ENCODE peak calls at places on chromosomes 13 and 19, in six cellular contexts. U is MCF 10A, F is MM.1S, K is A549, L is HFFc6, R is choroid plexus epithelial cell. Q is an unnamed sample.

GRCh38 chr13:73190477-73190876 is 131.7 kb downstream of the KLF5 start:
- DNase-seq in F (no peak), U (no peak), R (no peak), L (no peak), K (no peak), Q (no peak)

GRCh38 chr19:1239796-1240737 is 1.5 kb upstream of the ATP5F1D start:
- DNase-seq in U (peak), K (peak), F (peak), R (peak), L (peak), Q (peak)

GRCh38 chr13:23645851-23646250 is 75.6 kb downstream of the TNFRSF19 start:
- DNase-seq in U (no peak), L (no peak), R (no peak), F (no peak), K (no peak), Q (no peak)

GRCh38 chr19:45439569-45440258 is 16.0 kb upstream of the ERCC1 start:
- DNase-seq in F (peak), K (peak), U (peak), R (peak), L (peak), Q (peak)

GRCh38 chr19:3768015-3768747 is 3.8 kb downstream of the RAX2 start:
- DNase-seq in L (no peak), F (no peak), K (no peak), R (no peak), U (no peak), Q (no peak)

GRCh38 chr19:18650048-18650435 is 13.2 kb downstream of the KLHL26 start:
- DNase-seq in F (no peak), U (no peak), K (no peak), L (no peak), R (peak), Q (no peak)

GRCh38 chr19:4669723-4670480 is at the start of gene MYDGF:
- DNase-seq in U (peak), L (peak), F (peak), R (peak), K (peak), Q (peak)

GRCh38 chr13:97321616-97322321 is 99.6 kb downstream of the MBNL2 start:
- DNase-seq in L (no peak), K (no peak), F (no peak), R (no peak), U (no peak), Q (no peak)

GRCh38 chr13:31409678-31410356 is 210.0 kb downstream of the B3GLCT start:
- DNase-seq in R (peak), K (no peak), L (peak), F (peak), U (peak), Q (no peak)

GRCh38 chr19:43524922-43525835 is 1.8 kb downstream of the ETHE1 start:
- DNase-seq in K (peak), R (peak), F (no peak), L (no peak), U (peak), Q (peak)

GRCh38 chr13:43698743-43699142 is 88.0 kb downstream of the ENOX1 start:
- DNase-seq in K (no peak), L (peak), R (peak), F (no peak), U (peak), Q (no peak)

GRCh38 chr13:94093652-94094310 is 385.7 kb downstream of the DCT start:
- DNase-seq in R (no peak), U (no peak), L (no peak), F (no peak), K (no peak), Q (no peak)

GRCh38 chr19:28023064-28023463 is 1189.9 kb downstream of the UQCRFS1 start:
- DNase-seq in U (no peak), F (no peak), R (peak), L (no peak), K (no peak), Q (no peak)

GRCh38 chr19:7673995-7674667 is 2.8 kb upstream of the MCEMP1 start:
- DNase-seq in L (peak), K (peak), F (peak), R (peak), U (peak), Q (no peak)

GRCh38 chr19:10655457-10656312 is 1.5 kb downstream of the ILF3 start:
- DNase-seq in L (peak), U (peak), R (peak), K (peak), F (no peak), Q (no peak)

GRCh38 chr13:33859691-33860303 is 41.8 kb downstream of the RFC3 start:
- DNase-seq in L (no peak), R (no peak), F (no peak), K (no peak), U (peak), Q (no peak)

DNA sequence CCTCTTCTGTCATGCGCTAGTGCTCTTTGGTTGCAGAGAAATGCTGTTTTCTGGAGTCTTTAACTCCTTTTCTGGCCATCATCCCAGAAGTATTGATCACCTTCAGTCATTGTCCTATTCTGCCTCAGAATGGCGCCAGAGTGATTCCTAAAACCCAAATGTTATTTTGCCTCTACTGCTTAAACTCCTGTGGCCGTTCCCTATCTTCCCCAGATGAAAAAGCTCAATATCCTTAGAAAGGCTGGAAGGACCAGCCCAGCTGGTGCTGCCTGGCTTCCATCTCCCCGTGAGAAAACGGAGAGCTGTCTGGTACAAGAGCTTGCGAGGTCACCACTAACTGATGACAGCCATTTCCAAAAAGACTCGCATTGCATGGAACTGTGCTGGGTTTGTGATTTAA is 179.1 kb downstream of the RBM26 start:
- DNase-seq in F (no peak), R (no peak), U (no peak), L (no peak), K (no peak), Q (no peak)
- TF ChIP-seq CTCF in F (no peak), R (no peak), U (no peak), L (no peak), K (no peak), Q (no peak)

GRCh38 chr13:29566864-29567263 is 28.6 kb downstream of the SLC7A1 start:
- DNase-seq in U (no peak), K (no peak), L (no peak), F (no peak), R (no peak), Q (no peak)

GRCh38 chr13:29566206-29566605 is 29.3 kb downstream of the SLC7A1 start:
- DNase-seq in U (no peak), F (no peak), R (no peak), L (no peak), K (no peak), Q (no peak)

GRCh38 chr13:29562762-29563161 is 32.7 kb downstream of the SLC7A1 start:
- DNase-seq in U (no peak), F (no peak), K (no peak), L (no peak), R (no peak), Q (no peak)

GRCh38 chr13:29563941-29564340 is 31.5 kb downstream of the SLC7A1 start:
- DNase-seq in U (no peak), R (no peak), F (no peak), K (no peak), L (no peak), Q (no peak)

DNA sequence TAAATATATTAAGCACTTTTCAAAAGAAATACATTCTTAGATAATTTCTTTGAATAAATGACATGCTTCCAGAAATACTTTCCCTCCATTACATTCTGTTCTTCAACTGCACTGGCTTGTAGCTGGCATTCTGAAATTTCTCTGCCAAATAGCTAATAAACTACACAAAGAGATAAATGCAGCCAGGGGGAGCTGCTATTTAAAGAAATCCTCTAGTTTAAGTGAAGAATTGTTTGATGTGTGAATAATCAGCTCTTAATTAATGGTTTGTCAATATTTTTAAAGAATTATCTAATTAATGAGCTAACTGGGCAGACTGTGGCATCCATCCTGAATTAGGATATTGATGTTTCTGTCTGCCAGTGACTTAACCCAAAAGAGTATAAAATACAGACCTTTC is 30.7 kb downstream of the SLC7A1 start:
- DNase-seq in L (no peak), U (no peak), R (no peak), F (no peak), K (no peak), Q (no peak)
- TF ChIP-seq CTCF in L (peak), U (peak), R (peak), F (no peak), K (no peak), Q (no peak)

DNA sequence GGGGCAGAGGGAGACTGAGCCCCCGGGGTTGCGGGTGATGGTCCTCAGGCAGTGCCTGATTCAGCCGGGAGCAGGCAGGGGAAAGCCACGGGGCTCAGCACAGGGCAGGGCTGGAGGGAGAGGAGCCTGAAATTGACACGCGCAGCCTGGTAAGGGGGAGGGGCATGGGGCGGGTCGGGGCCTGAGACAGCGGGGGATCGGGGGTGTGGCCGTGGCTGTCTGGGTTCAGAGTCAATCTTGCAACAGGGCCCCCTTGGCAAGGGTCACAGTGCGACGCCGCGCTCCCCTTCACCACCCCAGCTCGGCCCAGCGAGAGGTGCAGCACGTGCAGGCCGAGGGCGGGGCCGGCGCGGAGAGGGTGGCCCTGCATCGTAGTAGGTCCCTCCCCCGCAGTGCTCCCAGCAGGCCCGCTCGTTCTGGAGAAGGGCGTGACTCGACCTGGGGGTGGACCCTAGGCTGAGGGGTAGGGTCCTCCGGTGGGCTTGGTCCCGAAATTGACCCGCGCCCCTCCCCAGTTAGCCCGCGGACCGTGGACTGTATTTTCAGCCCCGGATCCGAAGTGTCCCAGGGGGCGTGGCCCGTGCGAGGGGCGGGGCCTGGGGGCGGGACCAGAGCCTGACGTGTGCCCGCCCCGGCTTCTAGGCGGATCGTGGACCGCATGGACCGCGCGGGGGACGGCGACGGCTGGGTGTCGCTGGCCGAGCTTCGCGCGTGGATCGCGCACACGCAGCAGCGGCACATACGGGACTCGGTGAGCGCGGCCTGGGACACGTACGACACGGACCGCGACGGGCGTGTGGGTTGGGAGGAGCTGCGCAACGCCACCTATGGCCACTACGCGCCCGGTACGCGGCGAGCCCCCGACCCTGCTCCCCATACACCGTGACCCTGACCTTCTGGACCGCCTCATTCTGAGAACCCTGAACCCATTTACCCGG is 6.0 kb downstream of the RCN3 start:
- DNase-seq in F (peak), U (peak), R (peak), L (no peak), K (peak), Q (peak)
- TF ChIP-seq CTCF in F (peak), U (peak), R (peak), L (peak), K (peak), Q (peak)

DNA sequence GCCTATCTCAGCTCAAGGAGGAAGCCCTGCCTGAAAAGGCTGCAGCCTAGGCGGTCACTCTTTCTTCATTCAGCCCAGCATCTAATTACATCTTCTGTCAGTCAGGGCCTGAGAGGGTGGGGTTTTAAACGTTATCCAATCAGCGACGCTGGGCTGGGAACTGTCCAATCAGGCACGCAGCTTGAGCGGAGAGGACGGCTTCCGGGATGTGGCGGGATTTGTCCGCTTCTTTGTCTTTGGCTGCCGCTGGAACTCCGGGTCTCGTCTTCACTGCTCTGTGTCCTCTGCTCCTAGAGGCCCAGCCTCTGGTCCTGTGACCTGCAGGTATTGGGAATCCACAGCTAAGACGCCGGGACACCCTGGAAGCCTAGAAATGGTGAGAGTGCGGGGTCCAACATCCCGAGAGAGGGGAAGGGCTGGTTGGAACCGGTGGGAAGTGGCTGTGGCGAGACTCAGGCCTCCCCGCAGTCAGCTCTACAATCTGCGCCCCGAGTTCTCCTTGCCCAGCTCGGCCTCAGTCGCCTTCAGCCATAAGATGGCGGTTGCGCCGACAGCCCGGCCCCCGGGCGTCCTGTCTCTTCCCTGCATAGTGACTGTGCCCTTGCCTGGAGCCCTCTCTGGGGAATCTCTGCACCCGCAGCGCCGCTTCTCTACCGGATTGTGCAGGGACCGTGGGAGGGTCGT is at the start of gene ZNF738:
- DNase-seq in R (peak), K (peak), F (peak), U (peak), L (peak), Q (peak)
- TF ChIP-seq CTCF in R (no peak), K (no peak), F (no peak), U (no peak), L (no peak), Q (no peak)

DNA sequence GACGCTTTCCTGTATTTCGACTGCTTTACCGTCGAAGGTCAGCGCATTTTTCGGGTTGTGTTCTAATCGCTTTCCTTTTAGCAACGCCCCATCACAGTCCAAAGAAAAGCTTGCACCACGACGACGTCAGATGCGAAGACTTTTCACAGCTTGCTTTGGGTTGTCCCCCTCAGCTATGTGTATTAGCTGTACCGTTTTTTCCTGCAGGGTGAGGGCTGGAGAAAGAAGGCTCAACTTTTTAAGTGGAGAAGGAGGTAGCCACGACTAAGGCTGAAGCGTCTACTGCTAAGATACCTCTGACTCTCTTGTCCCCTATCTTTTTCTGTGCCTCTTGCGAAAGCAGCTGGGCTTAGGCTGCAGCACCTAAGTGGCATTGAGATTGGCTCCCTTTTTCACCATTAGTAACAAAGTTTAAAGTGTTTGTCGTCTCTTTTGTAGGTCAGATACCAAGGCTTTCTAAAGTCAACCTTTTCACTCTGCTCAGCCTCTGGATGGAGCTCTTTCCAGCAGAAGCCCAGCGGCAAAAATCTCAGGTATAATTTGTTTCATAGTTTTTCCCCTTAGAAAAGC is 793 bp downstream of the CDADC1 start:
- DNase-seq in R (peak), L (peak), K (no peak), F (peak), U (no peak), Q (peak)
- TF ChIP-seq CTCF in R (peak), L (peak), K (no peak), F (peak), U (no peak), Q (no peak)

GRCh38 chr13:62643007-62643483 is 1227.4 kb upstream of the PCDH20 start:
- DNase-seq in K (peak), L (peak), F (no peak), R (peak), U (peak), Q (no peak)

DNA sequence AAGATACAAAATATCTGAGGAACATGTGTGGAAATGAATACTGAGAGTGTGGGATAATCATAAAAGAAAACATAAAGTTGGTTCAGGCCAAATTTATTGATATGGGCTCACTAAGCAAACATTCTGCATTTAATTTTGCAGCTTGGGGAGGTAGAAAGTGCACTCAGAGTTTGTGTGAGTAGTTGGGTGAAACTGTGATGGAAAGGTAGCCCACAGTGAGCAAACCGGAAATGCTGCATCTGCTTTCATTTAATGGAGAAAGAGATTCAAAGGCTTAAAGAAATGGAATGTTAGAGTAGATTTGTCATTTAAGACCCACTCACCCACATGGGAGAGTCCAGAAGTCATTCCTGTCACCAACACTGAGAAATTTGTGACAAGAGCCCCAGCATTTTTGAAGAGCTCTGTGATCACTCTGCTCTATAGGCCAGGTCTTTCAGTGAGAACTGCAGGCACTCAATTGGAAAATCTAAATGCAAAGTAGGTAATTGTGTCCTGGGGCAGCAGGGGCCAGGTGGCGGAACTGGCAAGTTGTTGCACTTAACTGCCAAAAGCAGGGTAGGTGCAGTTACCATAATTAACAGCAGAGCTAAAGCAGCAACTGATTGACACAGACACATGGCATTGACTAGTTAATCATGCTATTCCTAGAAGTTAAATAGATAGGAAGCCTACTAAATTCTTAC is 1228.3 kb upstream of the PCDH20 start:
- DNase-seq in U (no peak), R (no peak), L (no peak), F (no peak), K (no peak), Q (no peak)
- TF ChIP-seq CTCF in U (no peak), R (no peak), L (no peak), F (no peak), K (no peak), Q (no peak)

GRCh38 chr19:6015841-6016545 is 38.1 kb upstream of the RANBP3 start:
- DNase-seq in F (no peak), R (no peak), L (no peak), U (no peak), K (no peak), Q (no peak)

GRCh38 chr19:6017576-6017975 is 39.6 kb upstream of the RANBP3 start:
- DNase-seq in F (no peak), R (no peak), U (no peak), L (no peak), K (no peak), Q (no peak)

GRCh38 chr19:6020166-6020967 is 42.4 kb upstream of the RANBP3 start:
- DNase-seq in F (no peak), K (no peak), U (no peak), R (peak), L (no peak), Q (no peak)

GRCh38 chr19:6020972-6021805 is 43.2 kb upstream of the RANBP3 start:
- DNase-seq in K (no peak), U (no peak), F (no peak), L (no peak), R (no peak), Q (no peak)

GRCh38 chr19:6018786-6019185 is 40.8 kb upstream of the RANBP3 start:
- DNase-seq in R (no peak), U (no peak), F (no peak), K (no peak), L (no peak), Q (no peak)
- TF ChIP-seq CTCF in R (peak), U (no peak), F (peak), K (no peak), L (peak), Q (peak)

Q was measured in GM10248.